ENCODE peak calls at places on chromosomes 4 and X, in ten cellular contexts. One of them, this sample, is unnamed.
A peak's percentile ranks its signal among the peaks of the same experiment; 100 is the strongest.

GRCh38 chr4:149161247-149161646 is 654.4 kb downstream of the IQCM start:
- DNase-seq in left cardiac atrium: no peak
- DNase-seq in activated T-cell treated with anti-CD3 and anti-CD28 coated beads, Interleukin-2, amount 50 U/mL, for 72 hours: no peak
- DNase-seq in stimulated activated CD4-positive, alpha-beta T cell treated with anti-CD3 and anti-CD28 coated beads, Interleukin-1b, Interleukin-23, amount 100 ng/mL, for 1 hour: no peak
- DNase-seq in caudate nucleus: no peak
- DNase-seq in aorta: no peak
- DNase-seq in AG08395: peak; percentile 72
- DNase-seq in NCI-H460: no peak
- DNase-seq in GM19239: no peak
- DNase-seq in progenitor cell of endocrine pancreas: no peak
- DNase-seq in this sample: no peak

GRCh38 chr4:2837904-2838496 is 5.6 kb upstream of the ADD1 start:
- DNase-seq in caudate nucleus: peak; percentile 10
- DNase-seq in NCI-H460: no peak
- DNase-seq in left cardiac atrium: no peak
- DNase-seq in progenitor cell of endocrine pancreas: no peak
- DNase-seq in aorta: peak; percentile 82
- DNase-seq in GM19239: no peak
- DNase-seq in activated T-cell treated with anti-CD3 and anti-CD28 coated beads, Interleukin-2, amount 50 U/mL, for 72 hours: peak; percentile 73
- DNase-seq in stimulated activated CD4-positive, alpha-beta T cell treated with anti-CD3 and anti-CD28 coated beads, Interleukin-1b, Interleukin-23, amount 100 ng/mL, for 1 hour: peak; percentile 38
- DNase-seq in AG08395: peak; percentile 57
- DNase-seq in this sample: no peak

GRCh38 chrX:117522725-117523700 is 593.6 kb downstream of the KLHL13 start:
- DNase-seq in activated T-cell treated with anti-CD3 and anti-CD28 coated beads, Interleukin-2, amount 50 U/mL, for 72 hours: no peak
- DNase-seq in stimulated activated CD4-positive, alpha-beta T cell treated with anti-CD3 and anti-CD28 coated beads, Interleukin-1b, Interleukin-23, amount 100 ng/mL, for 1 hour: no peak
- DNase-seq in NCI-H460: no peak
- DNase-seq in GM19239: no peak
- DNase-seq in progenitor cell of endocrine pancreas: no peak
- DNase-seq in left cardiac atrium: no peak
- DNase-seq in caudate nucleus: no peak
- DNase-seq in aorta: no peak
- DNase-seq in AG08395: no peak
- DNase-seq in this sample: no peak

GRCh38 chr4:121594796-121595526 is 101.8 kb downstream of the ANXA5 start:
- DNase-seq in activated T-cell treated with anti-CD3 and anti-CD28 coated beads, Interleukin-2, amount 50 U/mL, for 72 hours: no peak
- DNase-seq in NCI-H460: no peak
- DNase-seq in AG08395: peak; percentile 44
- DNase-seq in GM19239: no peak
- DNase-seq in stimulated activated CD4-positive, alpha-beta T cell treated with anti-CD3 and anti-CD28 coated beads, Interleukin-1b, Interleukin-23, amount 100 ng/mL, for 1 hour: no peak
- DNase-seq in progenitor cell of endocrine pancreas: no peak
- DNase-seq in caudate nucleus: no peak
- DNase-seq in aorta: no peak
- DNase-seq in left cardiac atrium: no peak
- DNase-seq in this sample: no peak

GRCh38 chr4:40912455-40913055 is 162.8 kb downstream of the NSUN7 start:
- DNase-seq in AG08395: peak; percentile 36
- DNase-seq in caudate nucleus: no peak
- DNase-seq in left cardiac atrium: no peak
- DNase-seq in GM19239: no peak
- DNase-seq in stimulated activated CD4-positive, alpha-beta T cell treated with anti-CD3 and anti-CD28 coated beads, Interleukin-1b, Interleukin-23, amount 100 ng/mL, for 1 hour: no peak
- DNase-seq in aorta: no peak
- DNase-seq in progenitor cell of endocrine pancreas: no peak
- DNase-seq in activated T-cell treated with anti-CD3 and anti-CD28 coated beads, Interleukin-2, amount 50 U/mL, for 72 hours: no peak
- DNase-seq in NCI-H460: no peak
- DNase-seq in this sample: no peak

GRCh38 chrX:99798951-99799350 is 611.1 kb downstream of the PCDH19 start:
- DNase-seq in AG08395: no peak
- DNase-seq in caudate nucleus: no peak
- DNase-seq in NCI-H460: no peak
- DNase-seq in aorta: no peak
- DNase-seq in GM19239: peak; percentile 0
- DNase-seq in activated T-cell treated with anti-CD3 and anti-CD28 coated beads, Interleukin-2, amount 50 U/mL, for 72 hours: no peak
- DNase-seq in left cardiac atrium: no peak
- DNase-seq in progenitor cell of endocrine pancreas: no peak
- DNase-seq in stimulated activated CD4-positive, alpha-beta T cell treated with anti-CD3 and anti-CD28 coated beads, Interleukin-1b, Interleukin-23, amount 100 ng/mL, for 1 hour: no peak
- DNase-seq in this sample: no peak

GRCh38 chr4:63553123-63553522 is 856.1 kb downstream of the TECRL start:
- DNase-seq in aorta: no peak
- DNase-seq in NCI-H460: no peak
- DNase-seq in AG08395: no peak
- DNase-seq in GM19239: no peak
- DNase-seq in activated T-cell treated with anti-CD3 and anti-CD28 coated beads, Interleukin-2, amount 50 U/mL, for 72 hours: no peak
- DNase-seq in caudate nucleus: no peak
- DNase-seq in stimulated activated CD4-positive, alpha-beta T cell treated with anti-CD3 and anti-CD28 coated beads, Interleukin-1b, Interleukin-23, amount 100 ng/mL, for 1 hour: no peak
- DNase-seq in progenitor cell of endocrine pancreas: no peak
- DNase-seq in left cardiac atrium: no peak
- DNase-seq in this sample: no peak

GRCh38 chr4:122920473-122920872 is 1.9 kb downstream of the NUDT6 start:
- DNase-seq in GM19239: no peak
- DNase-seq in activated T-cell treated with anti-CD3 and anti-CD28 coated beads, Interleukin-2, amount 50 U/mL, for 72 hours: no peak
- DNase-seq in stimulated activated CD4-positive, alpha-beta T cell treated with anti-CD3 and anti-CD28 coated beads, Interleukin-1b, Interleukin-23, amount 100 ng/mL, for 1 hour: no peak
- DNase-seq in NCI-H460: peak; percentile 66
- DNase-seq in caudate nucleus: no peak
- DNase-seq in progenitor cell of endocrine pancreas: no peak
- DNase-seq in aorta: no peak
- DNase-seq in left cardiac atrium: no peak
- DNase-seq in AG08395: no peak
- DNase-seq in this sample: no peak

GRCh38 chr4:8063974-8064563 is 94.5 kb downstream of the ABLIM2 start:
- DNase-seq in progenitor cell of endocrine pancreas: no peak
- DNase-seq in GM19239: no peak
- DNase-seq in stimulated activated CD4-positive, alpha-beta T cell treated with anti-CD3 and anti-CD28 coated beads, Interleukin-1b, Interleukin-23, amount 100 ng/mL, for 1 hour: no peak
- DNase-seq in aorta: no peak
- DNase-seq in AG08395: no peak
- DNase-seq in activated T-cell treated with anti-CD3 and anti-CD28 coated beads, Interleukin-2, amount 50 U/mL, for 72 hours: no peak
- DNase-seq in NCI-H460: no peak
- DNase-seq in caudate nucleus: no peak
- DNase-seq in left cardiac atrium: no peak
- DNase-seq in this sample: no peak

GRCh38 chr4:163398238-163398637 is 54.5 kb downstream of the NPY5R start:
- DNase-seq in aorta: no peak
- DNase-seq in caudate nucleus: no peak
- DNase-seq in NCI-H460: no peak
- DNase-seq in left cardiac atrium: no peak
- DNase-seq in progenitor cell of endocrine pancreas: no peak
- DNase-seq in GM19239: no peak
- DNase-seq in stimulated activated CD4-positive, alpha-beta T cell treated with anti-CD3 and anti-CD28 coated beads, Interleukin-1b, Interleukin-23, amount 100 ng/mL, for 1 hour: no peak
- DNase-seq in AG08395: no peak
- DNase-seq in activated T-cell treated with anti-CD3 and anti-CD28 coated beads, Interleukin-2, amount 50 U/mL, for 72 hours: no peak
- DNase-seq in this sample: no peak